ENCODE peak calls at places on chromosomes 12 and 14, in five cellular contexts. Z is left ventricle myocardium inferior, V is stomach, Y is adrenal gland, A is transverse colon. J is an unnamed sample. For H3K36me3 and H3K9me3, the result is how much of the 10 kb centered on the place peaks cover.

GRCh38 chr12:24972078-24972477 is 23.2 kb upstream of the BCAT1 start:
- DNase-seq in Z (no peak), V (no peak), Y (no peak), A (no peak), J (no peak)

GRCh38 chr12:64825143-64826011 is 930 bp downstream of the TBC1D30 start:
- DNase-seq in Z (no peak), V (peak), Y (no peak), A (no peak), J (no peak)

GRCh38 chr14:79011091-79011919 is 841.1 kb downstream of the NRXN3 start:
- DNase-seq in Z (no peak), V (no peak), Y (no peak), A (no peak), J (no peak)

GRCh38 chr12:116426391-116427136 is 132.6 kb upstream of the MAP1LC3B2 start:
- DNase-seq in Z (peak), V (no peak), Y (peak), A (peak), J (peak)

GRCh38 chr14:36580856-36581831 is 1.3 kb downstream of the NKX2-8 start:
- DNase-seq in Z (peak), V (no peak), Y (no peak), A (no peak), J (peak)

GRCh38 chr12:56630180-56630632 is at the start of gene BAZ2A:
- DNase-seq in Z (peak), V (peak), Y (peak), A (peak), J (peak)

GRCh38 chr12:15728118-15728598 is 61.0 kb downstream of the EPS8 start:
- DNase-seq in Z (no peak), V (no peak), Y (no peak), A (no peak), J (peak)

GRCh38 chr12:102051431-102051965 is 10.3 kb downstream of the WASHC3 start:
- DNase-seq in Z (no peak), V (no peak), Y (no peak), A (no peak), J (no peak)

GRCh38 chr14:68111733-68112270 is 292.2 kb downstream of the RAD51B start:
- DNase-seq in Z (no peak), V (no peak), Y (no peak), A (no peak), J (no peak)

GRCh38 chr12:47799357-47799955 is 20.2 kb downstream of the HDAC7 start:
- DNase-seq in Z (peak), V (no peak), Y (no peak), A (no peak), J (peak)

GRCh38 chr12:42705863-42706262 is 116.3 kb upstream of the PRICKLE1 start:
- DNase-seq in Z (peak), V (peak), Y (peak), A (peak), J (peak)

GRCh38 chr12:69821441-69822204 is 3.4 kb upstream of the MYRFL start:
- DNase-seq in Z (no peak), V (no peak), Y (no peak), A (no peak), J (peak)

GRCh38 chr12:124862768-124863408 is 776 bp downstream of the SCARB1 start:
- DNase-seq in Z (no peak), V (no peak), Y (peak), A (peak), J (peak)

GRCh38 chr12:124493809-124494750 is 73.3 kb downstream of the NCOR2 start:
- DNase-seq in Z (no peak), V (no peak), Y (no peak), A (peak), J (no peak)

GRCh38 chr14:72744416-72745120 is 149.3 kb downstream of the DPF3 start:
- DNase-seq in Z (no peak), V (peak), Y (no peak), A (no peak), J (no peak)

GRCh38 chr14:100772607-100773165 is 46.0 kb downstream of the DLK1 start:
- DNase-seq in Z (no peak), V (no peak), Y (no peak), A (peak), J (no peak)

GRCh38 chr12:65695077-65695865 is 129.0 kb upstream of the HMGA2 start:
- DNase-seq in Z (no peak), V (peak), Y (no peak), A (peak), J (peak)

GRCh38 chr12:389138-390096 is at the start of gene KDM5A:
- DNase-seq in Z (peak), V (peak), Y (peak), A (peak), J (peak)

GRCh38 chr12:27651201-27651600 is 45.0 kb upstream of the REP15 start:
- DNase-seq in Z (no peak), V (no peak), Y (no peak), A (no peak), J (no peak)

GRCh38 chr12:63276537-63277365 is 125.8 kb upstream of the AVPR1A start:
- DNase-seq in Z (no peak), V (peak), Y (peak), A (no peak), J (peak)

GRCh38 chr14:68862954-68863594 is 70.2 kb upstream of the ZFP36L1 start:
- DNase-seq in Z (peak), V (peak), Y (peak), A (peak), J (peak)

GRCh38 chr14:100872641-100873071 is 30.9 kb downstream of the RTL1 start:
- DNase-seq in Z (peak), V (no peak), Y (no peak), A (no peak), J (no peak)

GRCh38 chr12:49703647-49704137 is 3.5 kb downstream of the FMNL3 start:
- DNase-seq in Z (no peak), V (no peak), Y (no peak), A (peak), J (peak)

GRCh38 chr12:49706351-49707126 is 666 bp downstream of the FMNL3 start:
- DNase-seq in Z (peak), V (peak), Y (peak), A (peak), J (peak)

GRCh38 chr12:49702009-49702408 is 5.2 kb downstream of the FMNL3 start:
- DNase-seq in Z (no peak), V (no peak), Y (no peak), A (no peak), J (no peak)

GRCh38 chr12:49705479-49706267 is 1.5 kb downstream of the FMNL3 start:
- DNase-seq in Z (peak), V (no peak), Y (peak), A (peak), J (peak)

DNA sequence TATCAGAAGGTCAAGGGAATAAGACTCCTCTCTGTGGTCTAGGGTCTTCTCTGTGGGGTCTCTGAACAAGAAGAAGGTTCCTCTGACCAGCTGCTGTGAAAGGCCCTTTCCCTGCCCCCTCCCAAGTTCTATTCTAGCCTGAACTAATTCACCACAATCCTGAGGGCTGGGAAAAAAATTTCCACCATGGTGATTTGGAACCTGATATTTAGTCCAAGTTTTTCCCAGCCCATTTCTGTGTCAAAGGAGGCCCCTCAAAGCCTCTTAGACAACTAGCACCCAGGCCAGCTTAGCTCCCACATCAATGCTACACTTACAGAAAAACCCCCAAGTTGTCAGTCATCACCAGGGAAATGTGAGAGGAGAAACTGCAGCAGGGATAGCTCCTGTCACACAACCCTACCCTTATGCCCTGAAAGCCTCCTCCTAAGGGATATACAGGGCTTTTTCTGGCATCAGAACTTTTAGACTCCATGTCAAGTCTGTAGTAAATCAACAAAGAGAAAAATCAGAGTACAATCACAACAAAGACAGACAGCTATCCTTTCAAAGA is 4.5 kb downstream of the FMNL3 start:
- DNase-seq in Z (no peak), V (no peak), Y (no peak), A (no peak), J (no peak)
- H3K4me3 ChIP-seq in Z (no peak), V (no peak), Y (no peak), A (no peak), J (no peak)

GRCh38 chr12:111462134-111462821 is 56.6 kb downstream of the SH2B3 start:
- DNase-seq in Z (no peak), V (no peak), Y (no peak), A (no peak), J (no peak)

GRCh38 chr12:111467862-111468245 is 62.1 kb downstream of the SH2B3 start:
- DNase-seq in Z (no peak), V (no peak), Y (no peak), A (no peak), J (no peak)

GRCh38 chr12:111469406-111469805 is 63.7 kb downstream of the SH2B3 start:
- DNase-seq in Z (no peak), V (no peak), Y (no peak), A (no peak), J (no peak)

DNA sequence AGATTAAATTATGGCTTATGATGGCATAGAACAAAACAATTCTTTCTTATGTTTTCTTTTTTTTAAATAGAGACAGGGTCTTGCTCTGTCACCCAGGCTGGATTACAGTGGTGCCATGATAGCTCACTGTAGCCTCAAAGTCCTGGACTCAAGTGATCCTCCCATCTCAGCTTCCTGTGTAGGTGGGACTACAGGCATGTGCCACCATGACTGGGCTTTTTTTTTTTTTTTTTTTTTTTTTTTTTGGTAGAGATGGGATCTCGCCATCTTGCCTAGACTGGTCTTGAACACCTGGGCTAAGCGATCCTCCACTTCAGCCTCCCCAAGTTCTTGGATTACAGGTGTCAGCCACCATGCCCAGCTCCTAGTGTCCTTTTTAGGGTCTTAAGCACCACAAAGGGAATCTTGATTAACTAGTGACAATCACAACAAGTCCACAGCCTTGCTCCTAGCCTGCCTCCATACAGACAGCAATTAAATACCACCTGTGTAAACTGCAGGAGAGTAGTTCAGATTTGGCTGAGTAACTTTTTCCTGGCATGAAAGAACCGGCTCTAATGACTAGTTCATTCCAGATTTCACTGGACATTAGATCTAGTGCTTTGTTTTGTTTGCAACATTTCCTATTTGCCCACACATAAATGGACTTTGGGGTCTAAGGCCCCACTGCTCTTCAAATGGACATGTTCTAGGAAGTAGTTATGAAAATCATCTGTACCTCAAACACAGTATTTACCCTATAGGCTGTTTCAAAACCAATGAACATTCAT is 61.6 kb downstream of the SH2B3 start:
- DNase-seq in Z (no peak), V (no peak), Y (no peak), A (no peak), J (peak)
- H3K36me3 ChIP-seq in Z (half or more), V (under half), Y (under half), A (under half), J (under half)

GRCh38 chr12:127024791-127025190 is 1242.2 kb upstream of the TMEM132C start:
- DNase-seq in Z (no peak), V (no peak), Y (no peak), A (no peak), J (no peak)

GRCh38 chr12:127025545-127025944 is 1241.4 kb upstream of the TMEM132C start:
- DNase-seq in Z (no peak), V (no peak), Y (no peak), A (no peak), J (no peak)
- H3K9me3 ChIP-seq in Z (under half), V (under half), Y (under half), A (under half), J (under half)

DNA sequence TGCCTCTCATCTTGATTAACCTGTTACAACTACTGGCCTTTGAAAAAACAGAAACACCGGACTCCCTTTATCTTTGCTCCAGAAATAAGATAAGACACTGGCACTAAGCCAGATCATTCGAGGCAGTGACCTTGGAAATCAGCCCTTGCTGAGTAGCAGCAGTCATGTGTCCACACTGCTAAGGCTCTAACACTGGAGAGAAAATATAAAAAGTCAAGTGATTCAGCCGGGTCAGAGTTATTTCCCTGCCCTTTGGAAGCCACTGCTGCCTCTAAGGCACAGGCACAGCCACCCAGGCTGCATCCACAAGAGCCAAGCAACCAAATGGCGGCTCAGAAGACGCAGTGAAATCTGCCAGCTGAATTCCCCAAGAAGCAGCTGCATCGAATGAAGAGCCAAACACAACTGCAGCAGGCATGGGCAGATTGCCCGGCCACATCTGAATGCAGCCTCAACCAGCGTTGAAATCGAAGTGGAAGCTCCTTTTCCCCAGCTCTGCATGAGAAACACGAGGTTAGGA is 40.7 kb downstream of the NT5DC3 start:
- DNase-seq in Z (peak), V (peak), Y (peak), A (peak), J (peak)
- H3K4me3 ChIP-seq in Z (peak), V (no peak), Y (no peak), A (no peak), J (no peak)

GRCh38 chr12:51222461-51222860 is 4.6 kb upstream of the POU6F1 start:
- DNase-seq in Z (no peak), V (no peak), Y (no peak), A (no peak), J (no peak)
- H3K36me3 ChIP-seq in Z (under half), V (under half), Y (under half), A (under half), J (under half)

GRCh38 chr14:104392396-104393198 is 187.0 kb upstream of the C14orf180 start:
- DNase-seq in Z (no peak), V (no peak), Y (no peak), A (no peak), J (no peak)
- H3K9me3 ChIP-seq in Z (under half), V (under half), Y (under half), A (under half), J (under half)

GRCh38 chr12:93593833-93594232 is 21.4 kb downstream of the SOCS2 start:
- DNase-seq in Z (no peak), V (no peak), Y (no peak), A (no peak), J (no peak)
- H3K4me3 ChIP-seq in Z (peak), V (no peak), Y (no peak), A (no peak), J (peak)

GRCh38 chr12:132024758-132025157 is 75.0 kb downstream of the EP400 start:
- DNase-seq in Z (no peak), V (no peak), Y (no peak), A (no peak), J (no peak)
- H3K36me3 ChIP-seq in Z (half or more), V (half or more), Y (under half), A (half or more), J (half or more)